ENCODE peak calls at places on chromosomes 13 and 19, in six cellular contexts. C is suprapubic skin, N is GM04504, U is mucosa of descending colon, O is activated T-cell treated with anti-CD3 and anti-CD28 coated beads for 1 hour, Q is coronary artery. Z is an unnamed sample.

GRCh38 chr19:42816901-42817300 is 51.4 kb upstream of the PSG8 start:
- DNase-seq in C (no peak), N (no peak), U (no peak), O (no peak), Q (no peak), Z (no peak)

GRCh38 chr19:49271080-49271753 is 53.8 kb downstream of the SLC6A16 start:
- DNase-seq in C (no peak), N (no peak), U (no peak), O (no peak), Q (no peak), Z (no peak)

GRCh38 chr13:40207110-40207478 is 459.3 kb downstream of the FOXO1 start:
- DNase-seq in C (no peak), N (no peak), U (no peak), O (no peak), Q (no peak), Z (no peak)

GRCh38 chr19:288911-289310 is 2.3 kb downstream of the PLPP2 start:
- DNase-seq in C (no peak), N (no peak), U (no peak), O (no peak), Q (no peak), Z (no peak)

GRCh38 chr19:43462383-43462782 is 3.0 kb downstream of the LYPD3 start:
- DNase-seq in C (no peak), N (no peak), U (no peak), O (no peak), Q (no peak), Z (no peak)

GRCh38 chr19:16470911-16471811 is 609 bp downstream of the EPS15L1 start:
- DNase-seq in C (peak), N (peak), U (no peak), O (no peak), Q (no peak), Z (peak)

GRCh38 chr13:112248406-112248760 is 127.8 kb upstream of the SPACA7 start:
- DNase-seq in C (no peak), N (no peak), U (no peak), O (no peak), Q (peak), Z (no peak)

GRCh38 chr13:60661514-60661913 is 264.5 kb downstream of the TDRD3 start:
- DNase-seq in C (no peak), N (no peak), U (no peak), O (no peak), Q (no peak), Z (no peak)

GRCh38 chr13:98384739-98385138 is 192.2 kb downstream of the STK24 start:
- DNase-seq in C (no peak), N (no peak), U (no peak), O (no peak), Q (no peak), Z (no peak)

Z was measured in left ventricle myocardium superior.